ENCODE peak calls at places on chromosomes 4 and X, in six cellular contexts. One of them, this sample, is unnamed.

GRCh38 chrX:140510306-140510676 is 5.4 kb upstream of the SOX3 start:
- DNase-seq in breast epithelium: no peak
- DNase-seq in lower leg skin: no peak
- DNase-seq in Peyer's patch: no peak
- DNase-seq in A549: no peak
- DNase-seq in uterus: no peak
- DNase-seq in this sample: no peak

GRCh38 chr4:1511441-1512041 is 105.3 kb upstream of the NKX1-1 start:
- DNase-seq in lower leg skin: no peak
- DNase-seq in A549: peak
- DNase-seq in uterus: peak
- DNase-seq in breast epithelium: no peak
- DNase-seq in Peyer's patch: no peak
- DNase-seq in this sample: no peak

GRCh38 chrX:51894697-51895336 is 1.4 kb downstream of the MAGED1 start:
- DNase-seq in lower leg skin: no peak
- DNase-seq in uterus: peak
- DNase-seq in A549: no peak
- DNase-seq in Peyer's patch: peak
- DNase-seq in breast epithelium: no peak
- DNase-seq in this sample: no peak

GRCh38 chrX:15745179-15745578 is 7.1 kb downstream of the CA5B start:
- DNase-seq in A549: no peak
- DNase-seq in uterus: no peak
- DNase-seq in lower leg skin: no peak
- DNase-seq in Peyer's patch: no peak
- DNase-seq in breast epithelium: no peak
- DNase-seq in this sample: no peak

GRCh38 chr4:184375027-184375426 is 99.3 kb downstream of the IRF2 start:
- DNase-seq in Peyer's patch: no peak
- DNase-seq in lower leg skin: no peak
- DNase-seq in breast epithelium: no peak
- DNase-seq in uterus: no peak
- DNase-seq in A549: no peak
- DNase-seq in this sample: no peak

GRCh38 chrX:41394293-41394692 is 52.9 kb upstream of the NYX start:
- DNase-seq in lower leg skin: no peak
- DNase-seq in Peyer's patch: no peak
- DNase-seq in uterus: no peak
- DNase-seq in breast epithelium: no peak
- DNase-seq in A549: no peak
- DNase-seq in this sample: no peak

GRCh38 chr4:186781032-186781917 is 57.6 kb upstream of the FAT1 start:
- DNase-seq in Peyer's patch: no peak
- DNase-seq in lower leg skin: no peak
- DNase-seq in uterus: no peak
- DNase-seq in breast epithelium: no peak
- DNase-seq in A549: peak
- DNase-seq in this sample: no peak

GRCh38 chr4:14752341-14753046 is 249.8 kb upstream of the CPEB2 start:
- DNase-seq in uterus: no peak
- DNase-seq in breast epithelium: no peak
- DNase-seq in lower leg skin: no peak
- DNase-seq in Peyer's patch: no peak
- DNase-seq in A549: no peak
- DNase-seq in this sample: no peak

GRCh38 chr4:139808381-139809206 is 143.0 kb downstream of the MGST2 start:
- DNase-seq in lower leg skin: no peak
- DNase-seq in Peyer's patch: no peak
- DNase-seq in breast epithelium: no peak
- DNase-seq in A549: no peak
- DNase-seq in uterus: peak
- DNase-seq in this sample: no peak

GRCh38 chr4:102299708-102300107 is 45.6 kb downstream of the SLC39A8 start:
- DNase-seq in breast epithelium: no peak
- DNase-seq in A549: peak
- DNase-seq in Peyer's patch: no peak
- DNase-seq in lower leg skin: no peak
- DNase-seq in uterus: no peak
- DNase-seq in this sample: no peak

GRCh38 chr4:24103434-24104168 is 213.8 kb upstream of the PPARGC1A start:
- DNase-seq in A549: no peak
- DNase-seq in breast epithelium: no peak
- DNase-seq in lower leg skin: no peak
- DNase-seq in uterus: no peak
- DNase-seq in Peyer's patch: no peak
- DNase-seq in this sample: no peak

GRCh38 chrX:39613997-39614679 is 483.6 kb downstream of the BCOR start:
- DNase-seq in A549: no peak
- DNase-seq in Peyer's patch: no peak
- DNase-seq in lower leg skin: no peak
- DNase-seq in uterus: no peak
- DNase-seq in breast epithelium: no peak
- DNase-seq in this sample: no peak

GRCh38 chr4:113499696-113500095 is 261.8 kb downstream of the CAMK2D start:
- DNase-seq in A549: no peak
- DNase-seq in Peyer's patch: no peak
- DNase-seq in uterus: no peak
- DNase-seq in lower leg skin: no peak
- DNase-seq in breast epithelium: no peak
- DNase-seq in this sample: no peak

GRCh38 chrX:18983711-18984380 is at the start of gene PHKA2:
- DNase-seq in breast epithelium: peak
- DNase-seq in Peyer's patch: peak
- DNase-seq in uterus: peak
- DNase-seq in A549: peak
- DNase-seq in lower leg skin: peak
- DNase-seq in this sample: no peak

GRCh38 chr4:39450618-39451017 is 8.1 kb downstream of the RPL9 start:
- DNase-seq in A549: no peak
- DNase-seq in uterus: no peak
- DNase-seq in Peyer's patch: no peak
- DNase-seq in lower leg skin: no peak
- DNase-seq in breast epithelium: no peak
- DNase-seq in this sample: no peak

GRCh38 chrX:115957862-115958490 is 212.6 kb upstream of the AGTR2 start:
- DNase-seq in breast epithelium: no peak
- DNase-seq in Peyer's patch: no peak
- DNase-seq in lower leg skin: no peak
- DNase-seq in uterus: no peak
- DNase-seq in A549: no peak
- DNase-seq in this sample: no peak

GRCh38 chrX:24023972-24024664 is 2.9 kb downstream of the KLHL15 start:
- DNase-seq in lower leg skin: peak
- DNase-seq in A549: no peak
- DNase-seq in breast epithelium: no peak
- DNase-seq in uterus: no peak
- DNase-seq in Peyer's patch: no peak
- DNase-seq in this sample: no peak

GRCh38 chrX:17805120-17805519 is 56.0 kb downstream of the RAI2 start:
- DNase-seq in breast epithelium: no peak
- DNase-seq in A549: no peak
- DNase-seq in uterus: no peak
- DNase-seq in Peyer's patch: no peak
- DNase-seq in lower leg skin: no peak
- DNase-seq in this sample: no peak

GRCh38 chr4:83255584-83255983 is 29.0 kb downstream of the COQ2 start:
- DNase-seq in breast epithelium: no peak
- DNase-seq in A549: peak
- DNase-seq in Peyer's patch: no peak
- DNase-seq in uterus: no peak
- DNase-seq in lower leg skin: no peak
- DNase-seq in this sample: no peak

GRCh38 chrX:129748265-129748664 is 9.5 kb downstream of the XPNPEP2 start:
- DNase-seq in Peyer's patch: no peak
- DNase-seq in A549: no peak
- DNase-seq in breast epithelium: no peak
- DNase-seq in lower leg skin: no peak
- DNase-seq in uterus: peak
- DNase-seq in this sample: no peak

GRCh38 chr4:33998204-33998603 is 2246.1 kb downstream of the ARAP2 start:
- DNase-seq in Peyer's patch: no peak
- DNase-seq in uterus: no peak
- DNase-seq in lower leg skin: no peak
- DNase-seq in breast epithelium: no peak
- DNase-seq in A549: no peak
- DNase-seq in this sample: no peak

GRCh38 chr4:146494143-146494542 is 27.6 kb downstream of the SLC10A7 start:
- DNase-seq in uterus: no peak
- DNase-seq in breast epithelium: no peak
- DNase-seq in lower leg skin: no peak
- DNase-seq in A549: no peak
- DNase-seq in Peyer's patch: no peak
- DNase-seq in this sample: no peak

DNA sequence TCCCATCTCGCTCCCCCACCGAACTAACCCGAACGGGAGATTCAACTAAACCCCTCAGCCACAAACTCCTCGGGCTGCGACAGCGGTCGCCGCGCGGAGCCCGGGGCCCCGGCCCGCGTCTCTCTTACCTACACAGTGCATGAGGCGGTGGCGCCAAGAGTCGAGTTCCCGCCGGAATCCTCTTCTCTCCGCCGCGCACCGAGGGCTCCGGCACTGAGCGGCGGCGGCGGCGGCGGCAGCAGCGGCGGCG is 160 bp downstream of the LCORL start:
- DNase-seq in A549: no peak
- DNase-seq in uterus: no peak
- DNase-seq in breast epithelium: no peak
- DNase-seq in Peyer's patch: no peak
- DNase-seq in lower leg skin: no peak
- DNase-seq in this sample: no peak
- TF ChIP-seq POLR2A in A549: no peak
- TF ChIP-seq POLR2A in uterus: no peak
- TF ChIP-seq POLR2A in breast epithelium: no peak
- TF ChIP-seq POLR2A in Peyer's patch: no peak
- TF ChIP-seq POLR2A in lower leg skin: no peak
- TF ChIP-seq POLR2A in this sample: no peak

DNA sequence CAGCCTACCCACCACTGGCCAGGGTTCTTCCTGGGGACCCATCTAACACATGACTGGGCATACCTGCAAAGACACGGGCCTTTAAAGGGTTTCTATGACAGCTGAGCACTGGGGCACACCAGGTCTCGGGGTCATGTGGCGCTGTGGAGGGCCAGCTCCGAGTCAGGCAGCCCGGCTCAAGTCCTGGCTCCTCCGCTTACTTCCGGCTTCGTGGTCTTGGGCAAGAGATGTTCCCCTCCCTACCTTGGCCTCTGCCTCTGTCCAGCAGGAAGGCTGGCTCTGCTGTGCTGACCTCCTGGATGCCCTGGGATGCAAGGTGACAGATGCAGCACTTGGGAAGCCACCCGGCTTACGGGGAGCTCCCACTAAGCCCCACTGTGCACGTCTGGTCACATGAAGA is 37.6 kb downstream of the HTRA3 start:
- DNase-seq in Peyer's patch: no peak
- DNase-seq in breast epithelium: peak
- DNase-seq in uterus: peak
- DNase-seq in A549: no peak
- DNase-seq in lower leg skin: peak
- DNase-seq in this sample: no peak
- TF ChIP-seq POLR2A in Peyer's patch: no peak
- TF ChIP-seq POLR2A in breast epithelium: no peak
- TF ChIP-seq POLR2A in uterus: no peak
- TF ChIP-seq POLR2A in A549: no peak
- TF ChIP-seq POLR2A in lower leg skin: no peak
- TF ChIP-seq POLR2A in this sample: no peak

DNA sequence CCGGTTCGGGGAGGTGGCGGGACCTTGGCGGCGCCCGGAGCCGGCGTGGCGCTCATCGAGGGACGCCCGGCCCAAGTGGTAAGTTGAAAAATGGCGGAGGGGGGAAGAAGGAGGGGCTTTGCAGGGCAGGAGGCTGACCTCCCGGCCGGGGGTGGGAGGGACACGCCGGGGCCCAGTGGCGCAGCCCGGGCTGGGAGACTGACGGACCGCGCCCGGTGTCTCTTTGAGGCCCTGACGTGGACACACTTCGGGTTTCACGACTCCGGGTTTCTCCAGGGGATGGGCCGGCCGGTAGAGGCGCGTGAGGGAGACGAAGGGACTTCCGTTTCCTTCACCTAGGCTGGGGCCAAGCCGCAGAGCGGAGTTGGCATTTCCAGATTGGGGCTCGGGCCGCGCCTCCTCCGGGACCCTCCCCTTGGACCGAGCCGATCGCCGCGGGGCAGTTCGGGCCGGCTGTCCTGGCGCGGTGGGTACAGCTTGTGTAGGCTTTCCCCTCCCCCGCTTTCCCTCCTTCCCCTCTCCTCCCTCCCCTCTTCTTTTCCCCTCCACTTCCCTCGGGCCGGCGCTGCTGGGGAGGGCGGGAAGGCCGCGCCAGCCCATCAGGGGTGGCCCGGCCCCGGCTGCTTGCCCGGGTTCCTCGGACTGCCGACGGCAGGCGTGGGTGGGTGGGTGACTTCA is at the start of gene XIAP:
- DNase-seq in breast epithelium: peak
- DNase-seq in uterus: peak
- DNase-seq in Peyer's patch: peak
- DNase-seq in A549: peak
- DNase-seq in lower leg skin: peak
- DNase-seq in this sample: peak
- TF ChIP-seq POLR2A in breast epithelium: peak
- TF ChIP-seq POLR2A in uterus: peak
- TF ChIP-seq POLR2A in Peyer's patch: peak
- TF ChIP-seq POLR2A in A549: peak
- TF ChIP-seq POLR2A in lower leg skin: no peak
- TF ChIP-seq POLR2A in this sample: peak

GRCh38 chr4:3083732-3084131 is 9.3 kb downstream of the HTT start:
- DNase-seq in uterus: no peak
- DNase-seq in lower leg skin: no peak
- DNase-seq in breast epithelium: no peak
- DNase-seq in Peyer's patch: no peak
- DNase-seq in A549: no peak
- DNase-seq in this sample: no peak

GRCh38 chr4:3075652-3075981 is 1.1 kb downstream of the HTT start:
- DNase-seq in A549: no peak
- DNase-seq in Peyer's patch: no peak
- DNase-seq in uterus: no peak
- DNase-seq in breast epithelium: no peak
- DNase-seq in lower leg skin: no peak
- DNase-seq in this sample: no peak

GRCh38 chr4:3082915-3083515 is 8.5 kb downstream of the HTT start:
- DNase-seq in uterus: no peak
- DNase-seq in breast epithelium: no peak
- DNase-seq in Peyer's patch: no peak
- DNase-seq in lower leg skin: no peak
- DNase-seq in A549: no peak
- DNase-seq in this sample: no peak

GRCh38 chr4:3077796-3078195 is 3.3 kb downstream of the HTT start:
- DNase-seq in Peyer's patch: peak
- DNase-seq in breast epithelium: no peak
- DNase-seq in lower leg skin: peak
- DNase-seq in A549: no peak
- DNase-seq in uterus: no peak
- DNase-seq in this sample: no peak

DNA sequence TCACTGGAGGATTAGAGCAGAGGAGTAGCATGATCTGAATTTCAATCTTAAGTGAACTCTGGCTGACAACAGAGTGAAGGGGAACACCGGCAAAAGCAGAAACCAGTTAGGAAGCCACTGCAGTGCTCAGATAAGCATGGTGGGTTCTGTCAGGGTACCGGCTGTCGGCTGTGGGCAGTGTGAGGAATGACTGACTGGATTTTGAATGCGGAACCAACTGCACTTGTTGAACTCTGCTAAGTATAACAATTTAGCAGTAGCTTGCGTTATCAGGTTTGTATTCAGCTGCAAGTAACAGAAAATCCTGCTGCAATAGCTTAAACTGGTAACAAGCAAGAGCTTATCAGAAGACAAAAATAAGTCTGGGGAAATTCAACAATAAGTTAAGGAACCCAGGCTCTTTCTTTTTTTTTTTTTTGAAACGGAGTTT is 5.2 kb downstream of the HTT start:
- DNase-seq in Peyer's patch: peak
- DNase-seq in breast epithelium: no peak
- DNase-seq in A549: no peak
- DNase-seq in lower leg skin: peak
- DNase-seq in uterus: no peak
- DNase-seq in this sample: no peak
- TF ChIP-seq POLR2A in Peyer's patch: no peak
- TF ChIP-seq POLR2A in breast epithelium: no peak
- TF ChIP-seq POLR2A in A549: no peak
- TF ChIP-seq POLR2A in lower leg skin: no peak
- TF ChIP-seq POLR2A in uterus: no peak
- TF ChIP-seq POLR2A in this sample: no peak

This sample was measured in esophagus squamous epithelium.